ENCODE peak calls at places on chromosomes 11 and 22, in four cellular contexts. One of them, this sample, is unnamed.

GRCh38 chr22:32020117-32020516 is 22.9 kb upstream of the SLC5A1 start:
- DNase-seq in astrocyte of the spinal cord: peak; percentile 82
- DNase-seq in adipocyte: peak; percentile 38
- DNase-seq in lower lobe of right lung: no peak
- DNase-seq in this sample: peak; percentile 54

GRCh38 chr22:46099740-46100139 is 50.6 kb upstream of the PPARA start:
- DNase-seq in astrocyte of the spinal cord: no peak
- DNase-seq in adipocyte: no peak
- DNase-seq in lower lobe of right lung: no peak
- DNase-seq in this sample: no peak

GRCh38 chr11:87300640-87301381 is 263.1 kb downstream of the TMEM135 start:
- DNase-seq in astrocyte of the spinal cord: no peak
- DNase-seq in adipocyte: no peak
- DNase-seq in lower lobe of right lung: no peak
- DNase-seq in this sample: no peak

GRCh38 chr22:17707526-17707925 is 66.7 kb downstream of the BID start:
- DNase-seq in astrocyte of the spinal cord: peak; percentile 48
- DNase-seq in adipocyte: peak; percentile 72
- DNase-seq in lower lobe of right lung: no peak
- DNase-seq in this sample: peak; percentile 17

GRCh38 chr11:86802601-86803051 is 2.3 kb downstream of the PRSS23 start:
- DNase-seq in astrocyte of the spinal cord: peak; percentile 71
- DNase-seq in adipocyte: peak; percentile 75
- DNase-seq in lower lobe of right lung: no peak
- DNase-seq in this sample: peak; percentile 47

GRCh38 chr11:34633640-34633989 is 12.7 kb downstream of the EHF start:
- DNase-seq in astrocyte of the spinal cord: no peak
- DNase-seq in adipocyte: no peak
- DNase-seq in lower lobe of right lung: no peak
- DNase-seq in this sample: no peak

GRCh38 chr11:77710358-77710757 is 72.8 kb upstream of the CLNS1A start:
- DNase-seq in astrocyte of the spinal cord: peak; percentile 58
- DNase-seq in adipocyte: peak; percentile 47
- DNase-seq in lower lobe of right lung: no peak
- DNase-seq in this sample: no peak

GRCh38 chr22:43388420-43388851 is 23.4 kb upstream of the MPPED1 start:
- DNase-seq in astrocyte of the spinal cord: peak; percentile 46
- DNase-seq in adipocyte: peak; percentile 82
- DNase-seq in lower lobe of right lung: peak; percentile 84
- DNase-seq in this sample: peak; percentile 45

GRCh38 chr11:72661486-72661885 is 12.7 kb downstream of the PDE2A start:
- DNase-seq in astrocyte of the spinal cord: no peak
- DNase-seq in adipocyte: no peak
- DNase-seq in lower lobe of right lung: no peak
- DNase-seq in this sample: no peak

GRCh38 chr11:723120-723883 is 17.3 kb downstream of the EPS8L2 start:
- DNase-seq in astrocyte of the spinal cord: peak; percentile 63
- DNase-seq in adipocyte: peak; percentile 75
- DNase-seq in lower lobe of right lung: peak; percentile 52
- DNase-seq in this sample: peak; percentile 61

GRCh38 chr11:18490319-18490718 is 34.7 kb downstream of the LDHAL6A start:
- DNase-seq in astrocyte of the spinal cord: no peak
- DNase-seq in adipocyte: peak; percentile 28
- DNase-seq in lower lobe of right lung: no peak
- DNase-seq in this sample: peak; percentile 68

GRCh38 chr11:112806876-112807275 is 154.3 kb upstream of the NCAM1 start:
- DNase-seq in astrocyte of the spinal cord: no peak
- DNase-seq in adipocyte: no peak
- DNase-seq in lower lobe of right lung: no peak
- DNase-seq in this sample: no peak

GRCh38 chr11:17414317-17414737 is 25.9 kb upstream of the KCNJ11 start:
- DNase-seq in astrocyte of the spinal cord: no peak
- DNase-seq in adipocyte: no peak
- DNase-seq in lower lobe of right lung: peak; percentile 25
- DNase-seq in this sample: no peak

GRCh38 chr11:115644846-115645245 is 140.6 kb upstream of the CADM1 start:
- DNase-seq in astrocyte of the spinal cord: peak; percentile 50
- DNase-seq in adipocyte: peak; percentile 68
- DNase-seq in lower lobe of right lung: no peak
- DNase-seq in this sample: no peak

GRCh38 chr11:78733031-78733430 is 158.4 kb upstream of the NARS2 start:
- DNase-seq in astrocyte of the spinal cord: no peak
- DNase-seq in adipocyte: peak; percentile 5
- DNase-seq in lower lobe of right lung: no peak
- DNase-seq in this sample: peak; percentile 40

GRCh38 chr22:49951001-49951677 is 9.4 kb upstream of the PIM3 start:
- DNase-seq in astrocyte of the spinal cord: peak; percentile 91
- DNase-seq in adipocyte: no peak
- DNase-seq in lower lobe of right lung: peak; percentile 97
- DNase-seq in this sample: no peak

GRCh38 chr11:5040876-5041275 is 5.5 kb upstream of the OR52J3 start:
- DNase-seq in astrocyte of the spinal cord: no peak
- DNase-seq in adipocyte: no peak
- DNase-seq in lower lobe of right lung: no peak
- DNase-seq in this sample: no peak

GRCh38 chr22:41517172-41518047 is 26.9 kb downstream of the POLR3H start:
- DNase-seq in astrocyte of the spinal cord: peak; percentile 43
- DNase-seq in adipocyte: peak; percentile 85
- DNase-seq in lower lobe of right lung: no peak
- DNase-seq in this sample: peak; percentile 53

GRCh38 chr11:4181780-4182721 is 87.5 kb downstream of the RRM1 start:
- DNase-seq in astrocyte of the spinal cord: peak; percentile 43
- DNase-seq in adipocyte: peak; percentile 74
- DNase-seq in lower lobe of right lung: peak; percentile 68
- DNase-seq in this sample: peak; percentile 28

GRCh38 chr11:114353448-114353847 is 46.9 kb downstream of the C11orf71 start:
- DNase-seq in astrocyte of the spinal cord: peak; percentile 43
- DNase-seq in adipocyte: no peak
- DNase-seq in lower lobe of right lung: no peak
- DNase-seq in this sample: no peak

GRCh38 chr22:29871684-29872083 is 11.3 kb upstream of the MTMR3 start:
- DNase-seq in astrocyte of the spinal cord: no peak
- DNase-seq in adipocyte: no peak
- DNase-seq in lower lobe of right lung: no peak
- DNase-seq in this sample: no peak

GRCh38 chr11:17974246-17974645 is 38.6 kb downstream of the SERGEF start:
- DNase-seq in astrocyte of the spinal cord: no peak
- DNase-seq in adipocyte: no peak
- DNase-seq in lower lobe of right lung: no peak
- DNase-seq in this sample: no peak

GRCh38 chr11:68962527-68963250 is 18.1 kb downstream of the MRGPRD start:
- DNase-seq in astrocyte of the spinal cord: peak; percentile 19
- DNase-seq in adipocyte: no peak
- DNase-seq in lower lobe of right lung: peak; percentile 19
- DNase-seq in this sample: peak; percentile 43

GRCh38 chr11:84471501-84471900 is 1155.6 kb downstream of the DLG2 start:
- DNase-seq in astrocyte of the spinal cord: no peak
- DNase-seq in adipocyte: no peak
- DNase-seq in lower lobe of right lung: no peak
- DNase-seq in this sample: no peak

GRCh38 chr11:75159081-75159953 is 8.4 kb downstream of the SLCO2B1 start:
- DNase-seq in astrocyte of the spinal cord: no peak
- DNase-seq in adipocyte: no peak
- DNase-seq in lower lobe of right lung: no peak
- DNase-seq in this sample: no peak

GRCh38 chr22:22245935-22246525 is 1.4 kb downstream of the VPREB1 start:
- DNase-seq in astrocyte of the spinal cord: no peak
- DNase-seq in adipocyte: no peak
- DNase-seq in lower lobe of right lung: no peak
- DNase-seq in this sample: no peak

GRCh38 chr11:37496196-37496595 is 898.2 kb upstream of the RAG2 start:
- DNase-seq in astrocyte of the spinal cord: no peak
- DNase-seq in adipocyte: no peak
- DNase-seq in lower lobe of right lung: no peak
- DNase-seq in this sample: no peak

GRCh38 chr11:110098645-110099044 is 5.5 kb downstream of the ZC3H12C start:
- DNase-seq in astrocyte of the spinal cord: no peak
- DNase-seq in adipocyte: no peak
- DNase-seq in lower lobe of right lung: no peak
- DNase-seq in this sample: no peak

This sample was measured in AG10803.